ENCODE peak calls at places on chromosomes 11 and 22, in seven cellular contexts. T is colonic mucosa, D is bronchial epithelial cell, K is testis, M is ovary, R is choroid plexus epithelial cell, P is foreskin fibroblast. Z is an unnamed sample.

GRCh38 chr22:32823024-32823730 is 21.7 kb downstream of the TIMP3 start:
- DNase-seq in P (peak), K (peak), R (peak), D (peak), M (no peak), T (peak), Z (no peak)

GRCh38 chr11:90476442-90477007 is 253.7 kb upstream of the CHORDC1 start:
- DNase-seq in K (peak), R (peak), M (no peak), T (no peak), D (peak), P (peak), Z (no peak)

GRCh38 chr22:37205046-37205445 is 7.2 kb downstream of the SSTR3 start:
- DNase-seq in P (no peak), K (no peak), D (no peak), M (no peak), R (no peak), T (no peak), Z (no peak)

GRCh38 chr22:39991164-39991860 is 3.4 kb upstream of the FAM83F start:
- DNase-seq in M (no peak), D (no peak), K (no peak), T (no peak), R (no peak), P (no peak), Z (no peak)

GRCh38 chr22:40857309-40857851 is 432 bp downstream of the XPNPEP3 start:
- DNase-seq in P (no peak), T (no peak), R (peak), K (no peak), M (no peak), D (no peak), Z (no peak)

GRCh38 chr22:38826801-38827200 is 17.0 kb downstream of the NPTXR start:
- DNase-seq in T (no peak), R (no peak), P (no peak), K (no peak), D (no peak), M (no peak), Z (no peak)

GRCh38 chr11:2459796-2460531 is 15.2 kb downstream of the KCNQ1 start:
- DNase-seq in R (no peak), P (no peak), T (no peak), D (no peak), M (peak), K (no peak), Z (no peak)

GRCh38 chr11:114928260-114928870 is 250.0 kb downstream of the NXPE2 start:
- DNase-seq in P (no peak), T (no peak), M (no peak), R (no peak), D (no peak), K (no peak), Z (no peak)

GRCh38 chr11:78957481-78958245 is 383.0 kb upstream of the NARS2 start:
- DNase-seq in T (no peak), K (no peak), M (no peak), D (peak), R (peak), P (peak), Z (no peak)

GRCh38 chr22:38843201-38843715 is 570 bp downstream of the NPTXR start:
- DNase-seq in R (peak), T (no peak), D (peak), K (peak), M (peak), P (peak), Z (peak)

GRCh38 chr11:90646706-90647105 is 423.9 kb upstream of the CHORDC1 start:
- DNase-seq in D (peak), P (no peak), K (no peak), T (no peak), M (no peak), R (no peak), Z (no peak)

GRCh38 chr11:134945993-134946392 is 534.0 kb upstream of the B3GAT1 start:
- DNase-seq in M (no peak), P (no peak), K (no peak), T (no peak), R (no peak), D (peak), Z (no peak)

GRCh38 chr11:134069426-134069921 is 602 bp downstream of the JAM3 start:
- DNase-seq in T (no peak), K (peak), D (no peak), M (peak), R (peak), P (peak), Z (no peak)

GRCh38 chr11:62418136-62418535 is 697 bp upstream of the SCGB1A1 start:
- DNase-seq in K (no peak), D (no peak), M (no peak), R (no peak), T (no peak), P (no peak), Z (no peak)

GRCh38 chr11:123302751-123303195 is 107.7 kb upstream of the CLMP start:
- DNase-seq in R (peak), D (peak), M (no peak), P (peak), K (no peak), T (no peak), Z (no peak)

GRCh38 chr11:15651782-15652181 is 537.1 kb downstream of the INSC start:
- DNase-seq in P (no peak), R (no peak), D (no peak), M (peak), T (no peak), K (no peak), Z (no peak)

GRCh38 chr11:32983506-32983905 is 32.2 kb upstream of the DEPDC7 start:
- DNase-seq in R (no peak), M (no peak), P (no peak), T (no peak), K (no peak), D (no peak), Z (no peak)

GRCh38 chr11:13249992-13250391 is 27.6 kb upstream of the BMAL1 start:
- DNase-seq in K (no peak), T (no peak), R (peak), D (peak), P (peak), M (no peak), Z (no peak)
- TF ChIP-seq CTCF in K (no peak), T (no peak), R (peak), D (peak), P (peak), M (no peak), Z (no peak)

GRCh38 chr11:20248345-20248744 is 88.1 kb upstream of the DBX1 start:
- DNase-seq in T (no peak), R (no peak), K (no peak), M (no peak), P (no peak), D (no peak), Z (no peak)

GRCh38 chr11:20247540-20248138 is 87.4 kb upstream of the DBX1 start:
- DNase-seq in P (no peak), K (no peak), D (no peak), M (no peak), T (no peak), R (no peak), Z (no peak)

GRCh38 chr11:20249313-20249873 is 89.1 kb upstream of the DBX1 start:
- DNase-seq in P (no peak), D (no peak), T (no peak), M (no peak), K (no peak), R (no peak), Z (no peak)

GRCh38 chr11:20238712-20239111 is 78.4 kb upstream of the DBX1 start:
- DNase-seq in K (peak), M (no peak), R (no peak), T (peak), P (no peak), D (no peak), Z (no peak)

GRCh38 chr11:20243974-20244373 is 83.7 kb upstream of the DBX1 start:
- DNase-seq in D (no peak), P (peak), K (no peak), R (peak), T (no peak), M (no peak), Z (no peak)
- TF ChIP-seq CTCF in D (peak), P (peak), K (no peak), R (peak), T (no peak), M (no peak), Z (no peak)

GRCh38 chr11:102120437-102120935 is 10.2 kb downstream of the YAP1 start:
- DNase-seq in M (no peak), K (no peak), R (no peak), D (no peak), T (no peak), P (peak), Z (no peak)
- TF ChIP-seq CTCF in M (no peak), K (no peak), R (no peak), D (no peak), T (no peak), P (no peak), Z (no peak)

GRCh38 chr22:46134111-46134705 is 16.1 kb upstream of the PPARA start:
- DNase-seq in D (no peak), M (no peak), T (no peak), P (no peak), R (no peak), K (no peak), Z (no peak)
- TF ChIP-seq CTCF in D (no peak), M (no peak), T (no peak), P (no peak), R (no peak), K (no peak), Z (no peak)

GRCh38 chr11:68016161-68016903 is 6.2 kb downstream of the ALDH3B1 start:
- DNase-seq in D (no peak), M (no peak), K (no peak), T (no peak), P (no peak), R (no peak), Z (no peak)
- TF ChIP-seq CTCF in D (no peak), M (no peak), K (no peak), T (no peak), P (no peak), R (peak), Z (no peak)

DNA sequence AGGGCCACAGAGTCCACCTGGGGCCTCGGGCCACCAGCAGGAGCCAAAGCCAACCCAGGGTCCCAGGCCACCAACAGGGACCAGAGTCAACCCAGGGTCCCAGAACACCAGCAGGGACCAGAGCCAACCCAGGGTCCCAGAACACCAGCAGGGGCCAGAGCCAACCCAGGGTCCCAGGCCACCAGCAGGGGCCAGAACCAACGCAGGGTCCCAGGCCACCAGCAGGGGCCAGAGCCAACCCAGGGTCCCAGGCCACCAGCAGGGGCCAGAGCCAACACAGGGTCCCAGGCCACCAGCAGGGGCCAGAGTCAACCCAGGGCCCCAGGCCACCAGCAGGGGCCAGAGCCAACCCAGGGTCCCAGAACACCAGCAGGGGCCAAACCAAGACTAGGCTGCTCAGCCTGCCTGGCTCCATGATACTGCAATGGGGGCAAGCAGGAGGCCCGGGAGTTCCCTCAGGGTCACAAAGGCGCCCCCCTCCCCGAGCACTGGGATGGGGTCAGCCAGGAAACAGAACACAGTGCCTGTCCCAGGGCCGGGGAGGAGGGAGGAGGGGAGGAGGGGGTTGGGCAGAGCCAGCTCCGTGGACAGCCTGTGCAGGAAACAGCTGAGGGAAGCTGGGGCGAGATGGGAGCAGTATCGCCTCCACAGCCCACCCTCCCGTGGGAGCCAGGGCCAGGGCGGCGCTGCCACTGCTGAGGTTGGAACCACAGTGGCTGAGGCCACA is 62.0 kb upstream of the PRR5 start:
- DNase-seq in R (no peak), K (no peak), D (no peak), T (no peak), P (no peak), M (no peak), Z (no peak)
- TF ChIP-seq CTCF in R (no peak), K (no peak), D (no peak), T (no peak), P (no peak), M (no peak), Z (no peak)

GRCh38 chr11:11213117-11213516 is 139.9 kb downstream of the CSNK2A3 start:
- DNase-seq in T (no peak), R (no peak), D (no peak), M (no peak), P (no peak), K (no peak), Z (no peak)

GRCh38 chr11:11215058-11215815 is 137.8 kb downstream of the CSNK2A3 start:
- DNase-seq in P (no peak), T (no peak), D (no peak), M (no peak), K (no peak), R (no peak), Z (no peak)

GRCh38 chr11:11218287-11218986 is 134.6 kb downstream of the CSNK2A3 start:
- DNase-seq in R (no peak), T (peak), D (peak), M (no peak), K (peak), P (no peak), Z (no peak)

GRCh38 chr11:11217555-11218286 is 135.3 kb downstream of the CSNK2A3 start:
- DNase-seq in K (no peak), M (no peak), T (no peak), R (no peak), P (no peak), D (no peak), Z (no peak)

DNA sequence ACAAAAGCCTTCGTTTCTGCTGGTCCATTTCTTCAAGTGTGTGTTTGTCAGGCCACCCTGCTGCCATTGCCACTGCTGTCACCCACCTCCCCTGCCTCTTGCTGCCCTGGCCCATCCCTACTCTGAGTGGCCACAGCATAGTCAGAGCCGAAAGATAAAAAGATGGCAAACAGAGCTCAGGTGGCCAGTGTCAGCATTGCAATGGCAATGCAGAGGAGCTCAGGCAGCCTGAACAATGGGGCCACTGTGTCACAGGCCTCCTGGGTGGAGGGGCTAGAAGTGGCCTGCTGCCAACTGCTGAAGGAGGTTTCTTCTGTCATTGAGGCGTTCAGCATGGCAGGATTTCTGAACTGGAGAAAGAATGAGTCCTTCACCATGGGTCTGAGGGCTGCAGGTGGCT is 137.1 kb downstream of the CSNK2A3 start:
- DNase-seq in M (no peak), R (no peak), D (no peak), P (no peak), T (no peak), K (peak), Z (no peak)
- TF ChIP-seq CTCF in M (no peak), R (no peak), D (no peak), P (no peak), T (no peak), K (no peak), Z (no peak)

GRCh38 chr11:46279393-46280099 is 2.1 kb downstream of the CREB3L1 start:
- DNase-seq in P (peak), T (peak), D (no peak), R (peak), K (peak), M (peak), Z (no peak)

GRCh38 chr11:46275964-46276641 is 1.4 kb upstream of the CREB3L1 start:
- DNase-seq in M (no peak), P (no peak), K (no peak), R (no peak), T (peak), D (no peak), Z (no peak)

GRCh38 chr11:46277623-46278386 is at the start of gene CREB3L1:
- DNase-seq in R (no peak), K (no peak), P (no peak), D (no peak), T (peak), M (peak), Z (no peak)

GRCh38 chr11:46277313-46277622 is 194 bp upstream of the CREB3L1 start:
- DNase-seq in P (peak), D (no peak), R (peak), M (no peak), T (no peak), K (peak), Z (no peak)

DNA sequence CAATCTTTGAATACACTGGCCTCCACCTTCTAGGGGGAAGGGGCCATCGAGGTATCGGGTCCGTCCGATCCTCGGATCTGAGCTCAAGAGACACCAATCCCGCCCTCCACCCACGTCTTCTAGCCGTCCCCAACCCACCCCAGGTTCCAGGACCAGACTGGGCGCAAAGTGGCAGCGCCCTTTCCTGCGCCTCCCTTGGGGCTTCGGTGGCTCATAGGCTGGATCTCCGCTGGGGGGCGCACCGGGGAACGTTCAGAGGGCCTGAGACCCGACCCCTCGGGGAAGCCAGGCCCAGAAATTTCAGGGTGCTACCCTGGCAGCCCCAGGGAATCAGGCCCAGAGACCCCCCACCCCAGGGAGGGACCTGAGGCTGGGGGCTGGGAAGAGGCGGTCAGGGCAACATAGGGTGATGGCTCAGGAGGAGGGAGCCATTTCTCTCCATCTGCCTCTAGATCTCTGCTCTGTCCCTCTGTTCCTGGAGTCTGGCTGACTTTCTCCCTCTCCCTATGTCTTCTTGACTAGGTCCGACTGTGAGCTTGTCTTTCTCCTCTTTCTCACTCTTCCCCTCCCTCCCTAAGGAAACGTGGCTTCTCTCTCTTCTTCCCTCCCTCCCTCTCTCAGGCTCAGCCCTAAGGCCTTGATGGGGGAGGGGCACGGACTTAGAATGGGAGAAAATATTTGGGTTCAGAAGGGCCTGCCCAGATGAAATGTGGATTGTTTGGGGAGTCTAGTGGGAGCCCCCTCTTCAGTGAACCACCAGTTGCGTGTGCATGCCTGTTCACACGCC is 1.1 kb downstream of the CREB3L1 start:
- DNase-seq in K (peak), M (peak), R (peak), P (peak), D (no peak), T (peak), Z (no peak)
- TF ChIP-seq CTCF in K (peak), M (peak), R (peak), P (peak), D (peak), T (peak), Z (no peak)

GRCh38 chr11:17719940-17720795 is 797 bp downstream of the MYOD1 start:
- DNase-seq in P (peak), M (no peak), R (peak), D (no peak), T (no peak), K (no peak), Z (no peak)

GRCh38 chr11:17720796-17721171 is 1.4 kb downstream of the MYOD1 start:
- DNase-seq in R (no peak), P (no peak), D (no peak), T (no peak), M (no peak), K (no peak), Z (no peak)

GRCh38 chr11:17721242-17721999 is 2.0 kb downstream of the MYOD1 start:
- DNase-seq in P (peak), R (no peak), M (no peak), D (no peak), T (no peak), K (no peak), Z (no peak)

GRCh38 chr11:17724020-17724908 is 4.9 kb downstream of the MYOD1 start:
- DNase-seq in T (no peak), K (no peak), M (no peak), D (no peak), R (no peak), P (no peak), Z (no peak)

GRCh38 chr11:17722000-17722643 is 2.8 kb downstream of the MYOD1 start:
- DNase-seq in R (peak), P (peak), M (no peak), D (peak), T (no peak), K (no peak), Z (no peak)
- TF ChIP-seq CTCF in R (peak), P (peak), M (no peak), D (peak), T (no peak), K (no peak), Z (no peak)